ENCODE peak calls at places on chromosomes 13 and 19, in four cellular contexts. One of them, this sample, is unnamed.

GRCh38 chr19:47541507-47541906 is 26.6 kb upstream of the NAPA start:
- DNase-seq in GM12878: peak
- DNase-seq in HL-60: no peak
- DNase-seq in K562: no peak
- DNase-seq in this sample: no peak

GRCh38 chr19:10670876-10671804 is 17.0 kb downstream of the ILF3 start:
- DNase-seq in GM12878: no peak
- DNase-seq in HL-60: no peak
- DNase-seq in K562: no peak
- DNase-seq in this sample: no peak

GRCh38 chr13:35879111-35879510 is 252.1 kb downstream of the DCLK1 start:
- DNase-seq in GM12878: no peak
- DNase-seq in HL-60: no peak
- DNase-seq in K562: no peak
- DNase-seq in this sample: no peak

GRCh38 chr13:25249001-25249543 is 38.2 kb downstream of the MTMR6 start:
- DNase-seq in GM12878: peak
- DNase-seq in HL-60: peak
- DNase-seq in K562: no peak
- DNase-seq in this sample: peak

GRCh38 chr13:35347679-35348205 is 128.7 kb downstream of the MAB21L1 start:
- DNase-seq in GM12878: no peak
- DNase-seq in HL-60: no peak
- DNase-seq in K562: no peak
- DNase-seq in this sample: no peak

GRCh38 chr13:39376088-39376487 is 226.9 kb downstream of the LHFPL6 start:
- DNase-seq in GM12878: no peak
- DNase-seq in HL-60: no peak
- DNase-seq in K562: no peak
- DNase-seq in this sample: no peak

GRCh38 chr19:15381864-15382263 is 2.3 kb upstream of the AKAP8 start:
- DNase-seq in GM12878: no peak
- DNase-seq in HL-60: no peak
- DNase-seq in K562: no peak
- DNase-seq in this sample: no peak

GRCh38 chr13:102440259-102440936 is 38.5 kb upstream of the FGF14 start:
- DNase-seq in GM12878: peak
- DNase-seq in HL-60: no peak
- DNase-seq in K562: no peak
- DNase-seq in this sample: no peak

GRCh38 chr19:8321760-8322637 is 703 bp downstream of the RPS28 start:
- DNase-seq in GM12878: no peak
- DNase-seq in HL-60: no peak
- DNase-seq in K562: no peak
- DNase-seq in this sample: no peak

GRCh38 chr13:25300861-25301346 is 521 bp upstream of the NUP58 start:
- DNase-seq in GM12878: no peak
- DNase-seq in HL-60: no peak
- DNase-seq in K562: no peak
- DNase-seq in this sample: no peak

GRCh38 chr13:105936816-105937215 is 598.6 kb downstream of the EFNB2 start:
- DNase-seq in GM12878: no peak
- DNase-seq in HL-60: no peak
- DNase-seq in K562: no peak
- DNase-seq in this sample: no peak

GRCh38 chr13:111184685-111185401 is 69.7 kb downstream of the ARHGEF7 start:
- DNase-seq in GM12878: peak
- DNase-seq in HL-60: no peak
- DNase-seq in K562: no peak
- DNase-seq in this sample: peak

GRCh38 chr13:111183087-111183645 is 68.1 kb downstream of the ARHGEF7 start:
- DNase-seq in GM12878: no peak
- DNase-seq in HL-60: no peak
- DNase-seq in K562: no peak
- DNase-seq in this sample: no peak

GRCh38 chr13:111181977-111182376 is 66.9 kb downstream of the ARHGEF7 start:
- DNase-seq in GM12878: no peak
- DNase-seq in HL-60: no peak
- DNase-seq in K562: no peak
- DNase-seq in this sample: no peak

GRCh38 chr13:111186305-111186930 is 71.3 kb downstream of the ARHGEF7 start:
- DNase-seq in GM12878: no peak
- DNase-seq in HL-60: no peak
- DNase-seq in K562: no peak
- DNase-seq in this sample: no peak

DNA sequence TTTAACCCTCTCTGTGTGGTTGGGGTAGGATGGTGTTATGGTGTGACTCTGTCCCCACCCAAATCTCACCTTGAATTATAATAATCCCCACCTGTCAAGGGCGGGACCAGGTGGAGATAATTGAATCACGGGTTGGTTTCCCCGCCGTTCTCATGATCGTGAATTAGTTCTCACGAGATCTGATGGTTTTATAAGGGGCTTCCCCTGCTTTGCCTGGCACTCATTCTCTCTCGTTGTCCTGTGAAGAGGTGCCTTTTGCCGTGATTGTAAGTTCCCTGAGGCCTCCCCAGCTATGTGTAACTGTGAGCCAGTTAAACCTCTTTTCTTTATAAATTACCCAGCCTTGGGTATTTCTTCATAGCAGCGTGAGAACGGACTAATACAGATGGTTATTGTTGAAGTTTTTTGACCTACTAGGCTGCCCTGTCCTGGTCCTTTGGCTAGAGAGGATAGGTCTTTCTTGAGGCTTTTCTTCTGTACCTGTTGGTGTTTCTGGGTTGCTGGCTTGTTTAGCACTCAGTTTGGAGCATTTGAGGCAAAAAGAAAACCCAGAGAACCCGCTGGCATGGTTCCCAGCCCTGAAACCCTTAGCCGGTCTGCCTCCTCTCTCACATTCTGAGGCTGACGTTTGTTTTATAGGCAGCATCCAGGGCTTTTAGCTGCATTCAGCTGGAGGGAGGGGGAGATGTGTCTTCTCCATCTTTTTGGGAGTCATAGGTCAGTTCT is 69.0 kb downstream of the ARHGEF7 start:
- DNase-seq in GM12878: no peak
- DNase-seq in HL-60: no peak
- DNase-seq in K562: no peak
- DNase-seq in this sample: no peak
- TF ChIP-seq SPI1 in GM12878: no peak
- TF ChIP-seq SPI1 in HL-60: no peak
- TF ChIP-seq SPI1 in K562: no peak
- TF ChIP-seq SPI1 in this sample: no peak

GRCh38 chr19:12983561-12984142 is 11.6 kb upstream of the NFIX start:
- DNase-seq in GM12878: no peak
- DNase-seq in HL-60: peak
- DNase-seq in K562: peak
- DNase-seq in this sample: peak
- TF ChIP-seq POLR2AphosphoS5 in GM12878: no peak
- TF ChIP-seq POLR2AphosphoS5 in HL-60: no peak
- TF ChIP-seq POLR2AphosphoS5 in K562: no peak
- TF ChIP-seq POLR2AphosphoS5 in this sample: no peak

GRCh38 chr19:37565370-37565669 is 29.3 kb downstream of the ZNF571 start:
- DNase-seq in GM12878: no peak
- DNase-seq in HL-60: no peak
- DNase-seq in K562: no peak
- DNase-seq in this sample: no peak
- TF ChIP-seq SPI1 in GM12878: no peak
- TF ChIP-seq SPI1 in HL-60: no peak
- TF ChIP-seq SPI1 in K562: no peak
- TF ChIP-seq SPI1 in this sample: no peak

GRCh38 chr13:110470272-110471009 is 91.1 kb downstream of the RAB20 start:
- DNase-seq in GM12878: no peak
- DNase-seq in HL-60: peak
- DNase-seq in K562: no peak
- DNase-seq in this sample: no peak

GRCh38 chr13:110472904-110473563 is 88.5 kb downstream of the RAB20 start:
- DNase-seq in GM12878: no peak
- DNase-seq in HL-60: no peak
- DNase-seq in K562: no peak
- DNase-seq in this sample: no peak

GRCh38 chr13:110471833-110472162 is 89.7 kb downstream of the RAB20 start:
- DNase-seq in GM12878: peak
- DNase-seq in HL-60: peak
- DNase-seq in K562: peak
- DNase-seq in this sample: peak

GRCh38 chr13:110469597-110469996 is 91.9 kb downstream of the RAB20 start:
- DNase-seq in GM12878: no peak
- DNase-seq in HL-60: no peak
- DNase-seq in K562: no peak
- DNase-seq in this sample: no peak

DNA sequence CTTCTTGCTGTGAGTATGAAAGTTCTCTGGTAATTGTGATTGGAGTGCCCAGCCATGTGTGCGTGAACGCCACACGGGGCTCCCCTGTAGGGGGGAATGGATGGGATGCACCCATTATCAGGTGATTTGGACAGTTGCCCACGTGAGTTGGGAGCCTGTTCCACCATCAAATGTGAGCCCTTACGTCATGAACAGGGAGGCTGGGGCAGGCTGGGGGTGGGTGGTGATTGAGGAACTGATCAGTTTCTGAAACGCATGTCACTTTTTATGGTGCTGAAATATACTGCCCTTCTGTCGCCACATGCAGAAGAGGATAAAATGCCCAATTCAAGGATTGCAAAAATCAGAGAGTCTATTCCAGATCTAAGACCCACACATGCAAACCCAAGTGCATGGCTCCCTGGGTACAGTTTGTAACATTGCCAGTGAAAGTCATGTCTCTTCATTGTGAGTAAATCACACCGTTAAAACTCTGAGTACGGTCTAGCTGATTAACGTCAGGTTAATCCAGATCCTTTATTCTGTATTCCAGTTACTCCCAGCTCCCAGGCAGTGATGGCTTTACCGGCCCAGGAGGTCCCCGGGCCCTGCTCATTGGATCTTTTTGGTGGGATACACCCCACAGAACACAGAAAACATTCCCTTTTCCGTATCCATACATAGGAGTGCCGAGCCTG is 90.2 kb downstream of the RAB20 start:
- DNase-seq in GM12878: no peak
- DNase-seq in HL-60: peak
- DNase-seq in K562: no peak
- DNase-seq in this sample: peak
- TF ChIP-seq POLR2AphosphoS5 in GM12878: no peak
- TF ChIP-seq POLR2AphosphoS5 in HL-60: no peak
- TF ChIP-seq POLR2AphosphoS5 in K562: no peak
- TF ChIP-seq POLR2AphosphoS5 in this sample: no peak

GRCh38 chr19:42471554-42472249 is 29.0 kb upstream of the CXCL17 start:
- DNase-seq in GM12878: no peak
- DNase-seq in HL-60: no peak
- DNase-seq in K562: no peak
- DNase-seq in this sample: no peak
- TF ChIP-seq SPI1 in GM12878: no peak
- TF ChIP-seq SPI1 in HL-60: no peak
- TF ChIP-seq SPI1 in K562: no peak
- TF ChIP-seq SPI1 in this sample: no peak

DNA sequence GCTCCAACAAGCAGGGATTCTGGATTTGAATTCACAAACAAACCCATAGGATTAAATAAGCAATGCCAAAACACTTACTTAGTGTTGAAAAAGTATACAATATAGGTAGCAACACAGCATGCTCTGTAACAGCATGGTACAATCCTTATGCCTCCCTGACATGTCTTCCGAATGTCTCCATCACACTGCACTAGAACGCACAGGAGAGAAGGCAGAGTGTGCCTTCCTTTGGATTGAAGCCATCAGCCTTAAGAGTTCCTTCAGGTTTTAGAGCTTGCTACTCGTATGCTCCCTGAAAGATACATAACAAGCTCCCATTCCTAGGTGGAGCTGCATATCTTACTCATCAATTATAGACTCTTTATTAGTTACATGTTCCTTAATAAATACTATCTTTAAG is 1573.9 kb upstream of the PRR20A start:
- DNase-seq in GM12878: no peak
- DNase-seq in HL-60: no peak
- DNase-seq in K562: no peak
- DNase-seq in this sample: no peak
- TF ChIP-seq POLR2AphosphoS5 in GM12878: no peak
- TF ChIP-seq POLR2AphosphoS5 in HL-60: no peak
- TF ChIP-seq POLR2AphosphoS5 in K562: no peak
- TF ChIP-seq POLR2AphosphoS5 in this sample: no peak

DNA sequence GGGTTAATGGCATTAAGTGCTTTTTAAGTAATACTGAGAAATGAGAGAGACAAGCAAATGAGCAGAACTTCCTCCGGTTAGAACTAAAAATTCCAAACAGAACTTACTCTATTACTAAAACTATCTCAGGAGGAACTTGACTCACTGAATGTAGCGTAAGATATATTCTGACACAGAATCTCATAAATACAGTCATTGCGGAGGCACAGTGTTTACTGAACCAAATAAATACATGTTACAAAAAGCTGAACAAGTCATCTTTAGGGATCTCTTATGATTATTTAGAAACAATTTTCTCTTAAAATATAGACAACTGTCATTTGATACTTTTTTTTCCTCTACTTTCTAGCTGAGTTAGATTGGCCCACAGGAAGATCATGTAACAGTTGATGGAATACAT is 283.1 kb downstream of the KLF12 start:
- DNase-seq in GM12878: no peak
- DNase-seq in HL-60: no peak
- DNase-seq in K562: no peak
- DNase-seq in this sample: no peak
- TF ChIP-seq SPI1 in GM12878: no peak
- TF ChIP-seq SPI1 in HL-60: no peak
- TF ChIP-seq SPI1 in K562: no peak
- TF ChIP-seq SPI1 in this sample: no peak

GRCh38 chr19:54464624-54465266 is 1.2 kb upstream of the LENG9 start:
- DNase-seq in GM12878: no peak
- DNase-seq in HL-60: peak
- DNase-seq in K562: peak
- DNase-seq in this sample: peak
- TF ChIP-seq POLR2AphosphoS5 in GM12878: peak
- TF ChIP-seq POLR2AphosphoS5 in HL-60: no peak
- TF ChIP-seq POLR2AphosphoS5 in K562: peak
- TF ChIP-seq POLR2AphosphoS5 in this sample: peak

This sample was measured in GM12891.